ENCODE peak calls at places on chromosomes 1 and 21, in six cellular contexts. B is kidney, M is Peyer's patch, R is HL-60, V is OCI-LY7, E is tibial nerve. W is an unnamed sample.

GRCh38 chr1:200314085-200314750 is 95.6 kb downstream of the ZNF281 start:
- DNase-seq in R (no peak), M (no peak), E (no peak), B (no peak), V (no peak), W (no peak)

GRCh38 chr1:234280500-234280899 is 92.8 kb upstream of the COA6 start:
- DNase-seq in M (no peak), B (no peak), R (no peak), V (no peak), E (no peak), W (no peak)

GRCh38 chr1:1157426-1157913 is 16.2 kb upstream of the TTLL10 start:
- DNase-seq in E (peak), R (peak), B (peak), M (peak), V (peak), W (peak)

GRCh38 chr21:26550357-26550756 is 22.7 kb downstream of the CYYR1 start:
- DNase-seq in M (no peak), B (no peak), E (no peak), V (no peak), R (no peak), W (no peak)

GRCh38 chr1:167880570-167880969 is 33.4 kb downstream of the ADCY10 start:
- DNase-seq in M (no peak), B (no peak), R (no peak), E (no peak), V (no peak), W (no peak)

GRCh38 chr1:164644774-164645634 is 86.0 kb downstream of the PBX1 start:
- DNase-seq in V (no peak), R (no peak), E (no peak), M (no peak), B (no peak), W (no peak)

GRCh38 chr1:116508984-116509980 is 61.5 kb downstream of the CD58 start:
- DNase-seq in M (peak), E (no peak), R (peak), V (no peak), B (no peak), W (no peak)

GRCh38 chr1:111948209-111949131 is 41.0 kb downstream of the KCND3 start:
- DNase-seq in R (no peak), V (no peak), E (no peak), B (no peak), M (no peak), W (no peak)

GRCh38 chr1:115946116-115946515 is 30.2 kb upstream of the SLC22A15 start:
- DNase-seq in M (no peak), R (no peak), E (no peak), B (no peak), V (no peak), W (no peak)

GRCh38 chr1:149848340-149848771 is 51.0 kb upstream of the BOLA1 start:
- DNase-seq in R (peak), V (peak), M (peak), B (no peak), E (no peak), W (no peak)

GRCh38 chr21:39082656-39083376 is 100.4 kb downstream of the PSMG1 start:
- DNase-seq in E (no peak), M (no peak), V (peak), B (no peak), R (no peak), W (no peak)

GRCh38 chr1:241775021-241775420 is 73.0 kb upstream of the EXO1 start:
- DNase-seq in R (no peak), B (no peak), M (no peak), V (no peak), E (no peak), W (no peak)

GRCh38 chr1:17877896-17878295 is 122.8 kb downstream of the ACTL8 start:
- DNase-seq in V (no peak), M (peak), R (no peak), E (no peak), B (peak), W (peak)

GRCh38 chr21:36803801-36804452 is 105.0 kb downstream of the SIM2 start:
- DNase-seq in B (no peak), R (no peak), M (no peak), E (no peak), V (no peak), W (no peak)

GRCh38 chr1:64505944-64506658 is 36.2 kb downstream of the CACHD1 start:
- DNase-seq in V (no peak), B (no peak), M (peak), E (no peak), R (no peak), W (no peak)

GRCh38 chr1:93573940-93574469 is 107.6 kb downstream of the BCAR3 start:
- DNase-seq in M (no peak), B (no peak), V (no peak), R (no peak), E (no peak), W (no peak)

GRCh38 chr1:50841791-50842387 is 118.2 kb downstream of the FAF1 start:
- DNase-seq in R (no peak), E (no peak), B (no peak), M (no peak), V (no peak), W (no peak)

DNA sequence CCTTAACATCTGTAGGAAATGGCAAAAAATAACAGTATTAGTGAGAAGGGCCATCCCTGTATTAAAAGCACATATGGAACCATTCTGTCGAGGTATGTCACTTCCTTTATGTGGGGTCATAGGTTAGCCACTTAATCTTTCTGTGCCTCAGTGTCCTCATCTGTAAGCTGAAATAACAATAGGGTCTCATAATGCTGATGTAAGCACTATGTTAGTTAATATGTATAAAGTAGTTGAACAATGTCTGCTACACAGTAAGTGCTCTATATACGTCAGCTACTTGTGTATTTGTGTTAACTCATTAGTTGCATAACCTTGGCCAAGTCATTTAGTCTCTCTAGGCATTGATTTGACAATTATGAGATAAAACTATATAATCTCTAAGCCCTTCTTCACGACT is 11.8 kb downstream of the PLPPR5 start:
- DNase-seq in B (no peak), M (no peak), R (no peak), V (no peak), E (no peak), W (no peak)
- TF ChIP-seq CTCF in B (no peak), M (no peak), R (no peak), V (no peak), E (no peak), W (no peak)

DNA sequence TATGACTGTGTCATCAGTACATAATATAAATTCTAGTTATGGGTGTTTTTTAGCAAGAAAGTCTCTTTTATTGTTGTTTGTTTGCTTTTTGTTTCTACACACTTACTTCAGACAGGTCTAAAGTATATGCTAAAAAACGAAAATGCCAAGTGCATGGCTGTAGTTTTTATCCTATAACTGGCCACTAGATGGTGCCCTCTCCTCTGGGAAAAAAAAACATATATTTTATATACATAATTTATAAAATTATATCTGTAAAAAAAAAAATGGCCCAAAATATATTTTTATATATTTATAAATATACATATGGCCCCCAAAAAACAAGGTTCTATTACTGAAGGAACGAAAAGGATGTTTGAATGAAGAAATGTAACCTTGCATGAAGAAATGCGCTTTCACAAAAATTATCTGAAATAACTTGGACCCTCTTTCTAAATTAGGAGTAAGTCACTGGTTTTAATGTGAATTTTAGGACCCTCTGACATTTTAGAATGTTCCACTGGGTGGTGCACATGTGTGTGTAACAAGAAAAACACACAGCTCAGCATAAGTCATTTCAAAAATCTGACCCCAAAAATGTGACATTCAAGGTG is 93.5 kb downstream of the TTLL7 start:
- DNase-seq in E (no peak), R (no peak), B (no peak), V (peak), M (no peak), W (no peak)
- TF ChIP-seq CTCF in E (peak), R (peak), B (peak), V (peak), M (peak), W (peak)

DNA sequence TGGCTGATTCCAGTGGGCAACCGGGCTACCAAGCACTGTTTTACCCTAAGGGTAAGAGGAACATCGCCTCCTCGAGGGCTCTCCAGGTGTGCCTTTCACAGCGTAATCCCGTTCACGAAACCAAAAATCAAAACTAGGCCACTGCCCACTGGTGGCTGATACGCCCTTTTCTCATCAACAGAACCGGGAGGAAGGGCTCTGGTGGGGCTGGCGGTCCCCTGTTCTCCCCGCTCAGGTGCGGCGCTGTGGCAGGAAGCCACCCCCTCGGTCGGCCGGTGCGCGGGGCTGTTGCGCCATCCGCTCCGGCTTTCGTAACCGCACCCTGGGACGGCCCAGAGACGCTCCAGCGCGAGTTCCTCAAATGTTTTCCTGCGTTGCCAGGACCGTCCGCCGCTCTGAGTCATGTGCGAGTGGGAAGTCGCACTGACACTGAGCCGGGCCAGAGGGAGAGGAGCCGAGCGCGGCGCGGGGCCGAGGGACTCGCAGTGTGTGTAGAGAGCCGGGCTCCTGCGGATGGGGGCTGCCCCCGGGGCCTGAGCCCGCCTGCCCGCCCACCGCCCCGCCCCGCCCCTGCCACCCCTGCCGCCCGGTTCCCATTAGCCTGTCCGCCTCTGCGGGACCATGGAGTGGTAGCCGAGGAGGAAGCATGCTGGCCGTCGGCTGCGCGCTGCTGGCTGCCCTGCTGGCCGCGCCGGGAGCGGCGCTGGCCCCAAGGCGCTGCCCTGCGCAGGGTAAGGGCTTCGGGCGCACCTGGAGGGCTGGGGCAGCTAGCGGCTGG is at the start of gene IL6R:
- DNase-seq in V (peak), B (peak), M (peak), E (peak), R (peak), W (peak)
- TF ChIP-seq CTCF in V (peak), B (peak), M (peak), E (peak), R (no peak), W (peak)

DNA sequence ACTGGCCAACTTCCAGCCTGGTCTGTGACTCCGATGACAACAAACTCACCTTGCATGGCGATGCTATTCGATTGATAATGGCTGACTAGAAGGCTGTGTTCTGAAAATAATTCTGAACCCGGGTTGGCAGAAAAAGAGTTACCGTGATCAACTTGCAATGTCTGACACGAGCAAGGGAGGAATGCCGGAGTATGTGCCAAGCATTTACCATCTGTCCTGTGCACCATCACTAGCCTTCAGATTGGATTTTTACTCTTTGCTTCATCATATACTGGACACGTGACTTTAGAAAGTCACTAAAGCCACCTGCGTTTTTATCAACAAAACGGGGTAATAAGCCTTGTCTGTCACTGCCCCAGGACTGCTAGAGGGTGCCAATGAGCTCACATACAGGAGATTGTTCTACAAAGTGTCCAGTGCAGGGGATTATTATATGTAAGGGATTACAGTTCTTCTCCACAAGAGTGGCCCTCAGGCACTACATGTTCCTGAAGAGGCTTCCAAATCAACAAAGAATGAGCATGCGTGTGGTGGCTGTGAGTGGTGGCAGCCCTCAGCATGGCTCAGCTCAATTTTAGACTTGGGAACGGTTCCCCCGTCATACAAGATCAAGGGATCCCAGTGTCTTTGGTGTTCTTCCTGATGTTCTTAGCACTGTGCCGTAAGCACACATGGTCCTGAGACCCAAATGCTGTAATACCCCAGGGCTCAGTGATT is 35.7 kb downstream of the SSBP3 start:
- DNase-seq in B (no peak), E (no peak), R (no peak), M (no peak), V (peak), W (no peak)
- TF ChIP-seq CTCF in B (no peak), E (no peak), R (no peak), M (no peak), V (peak), W (no peak)